ENCODE peak calls at places on chromosome 10, in eight cellular contexts. U is GM10248; L is BJ; K is T follicular helper cell; D is HEK293T; O is naive thymus-derived CD4-positive, alpha-beta T cell; H is GM13977; A is hepatocyte. E is an unnamed sample.
A peak's percentile ranks its signal among the peaks of the same experiment; 100 is the strongest.

GRCh38 chr10:86413046-86413728 is 46.6 kb upstream of the GRID1 start:
- DNase-seq in U (peak; percentile 66), O (peak; percentile 64), K (no peak), L (peak; percentile 30), H (peak; percentile 68), D (no peak), A (no peak), E (no peak)

GRCh38 chr10:80191589-80192270 is 13.6 kb downstream of the ANXA11 start:
- DNase-seq in O (no peak), U (no peak), D (no peak), K (no peak), A (no peak), L (no peak), H (no peak), E (no peak)

GRCh38 chr10:3389093-3389492 is 216.5 kb upstream of the PITRM1 start:
- DNase-seq in K (no peak), O (no peak), U (no peak), L (no peak), A (no peak), H (no peak), D (no peak), E (no peak)

GRCh38 chr10:31929986-31930675 is 1.5 kb upstream of the ARHGAP12 start:
- DNase-seq in A (no peak), L (no peak), U (peak; percentile 31), D (no peak), O (peak; percentile 24), K (no peak), H (peak; percentile 18), E (no peak)

GRCh38 chr10:28991738-28992270 is 297.1 kb upstream of the LYZL1 start:
- DNase-seq in D (peak; percentile 53), O (peak; percentile 0), A (peak; percentile 69), K (peak; percentile 5), H (peak; percentile 26), L (no peak), U (peak; percentile 30), E (no peak)

GRCh38 chr10:108782411-108782810 is 1140.9 kb downstream of the XPNPEP1 start:
- DNase-seq in L (no peak), H (no peak), A (no peak), U (no peak), D (no peak), K (no peak), O (no peak), E (no peak)

GRCh38 chr10:18610517-18610916 is 40.9 kb downstream of the NSUN6 start:
- DNase-seq in H (no peak), K (no peak), D (no peak), A (peak; percentile 82), L (no peak), U (no peak), O (no peak), E (peak; percentile 17)

GRCh38 chr10:35442006-35442405 is 105.7 kb downstream of the CCNY start:
- DNase-seq in D (no peak), K (no peak), O (no peak), A (no peak), U (no peak), L (peak; percentile 43), H (no peak), E (no peak)

GRCh38 chr10:72505435-72505834 is 120.4 kb downstream of the MICU1 start:
- DNase-seq in H (no peak), O (no peak), K (no peak), L (no peak), U (no peak), D (no peak), A (no peak), E (no peak)

GRCh38 chr10:131456411-131456810 is 144.9 kb upstream of the TCERG1L start:
- DNase-seq in A (no peak), U (no peak), O (no peak), K (no peak), L (no peak), D (no peak), H (no peak), E (no peak)

GRCh38 chr10:30493609-30494530 is 59.9 kb downstream of the MAP3K8 start:
- DNase-seq in O (no peak), L (peak; percentile 7), K (no peak), U (no peak), D (no peak), A (no peak), H (peak; percentile 38), E (peak; percentile 9)

GRCh38 chr10:51129946-51130554 is 55.8 kb downstream of the PRKG1 start:
- DNase-seq in K (no peak), D (no peak), O (no peak), H (no peak), U (no peak), L (no peak), A (no peak), E (no peak)

GRCh38 chr10:59792812-59793211 is 39.6 kb upstream of the MRLN start:
- DNase-seq in U (no peak), D (no peak), A (no peak), K (no peak), L (no peak), O (no peak), H (no peak), E (no peak)

GRCh38 chr10:114471906-114472873 is 67.9 kb upstream of the AFAP1L2 start:
- DNase-seq in A (peak; percentile 25), L (no peak), U (no peak), H (no peak), K (no peak), O (no peak), D (no peak), E (no peak)

GRCh38 chr10:78362406-78363022 is 328.9 kb downstream of the RPS24 start:
- DNase-seq in U (no peak), D (no peak), L (no peak), A (no peak), O (no peak), K (no peak), H (no peak), E (peak; percentile 26)

GRCh38 chr10:6123467-6124042 is 34.7 kb downstream of the RBM17 start:
- DNase-seq in K (no peak), U (no peak), L (no peak), H (no peak), D (no peak), A (no peak), O (no peak), E (no peak)

GRCh38 chr10:28837613-28838390 is 160.5 kb downstream of the BAMBI start:
- DNase-seq in K (no peak), D (no peak), L (no peak), H (no peak), O (no peak), A (no peak), U (no peak), E (no peak)

GRCh38 chr10:59894114-59894513 is 12.2 kb downstream of the CCDC6 start:
- DNase-seq in A (no peak), O (no peak), K (no peak), U (no peak), H (no peak), D (no peak), L (no peak), E (peak; percentile 38)

GRCh38 chr10:75772153-75772887 is 340.9 kb downstream of the LRMDA start:
- DNase-seq in L (no peak), H (no peak), D (no peak), U (peak; percentile 26), K (no peak), O (no peak), A (no peak), E (no peak)

GRCh38 chr10:101006593-101007098 is 7.0 kb downstream of the LZTS2 start:
- DNase-seq in D (no peak), A (no peak), O (no peak), K (no peak), H (no peak), L (no peak), U (no peak), E (no peak)

GRCh38 chr10:19488592-19489280 is 327.5 kb upstream of the PLXDC2 start:
- DNase-seq in U (no peak), K (no peak), O (no peak), H (no peak), L (no peak), A (peak; percentile 39), D (no peak), E (no peak)

GRCh38 chr10:34207350-34207749 is 607.7 kb downstream of the PARD3 start:
- DNase-seq in A (no peak), D (no peak), H (no peak), L (no peak), K (no peak), O (no peak), U (no peak), E (no peak)

GRCh38 chr10:114607358-114607998 is 50.6 kb downstream of the ABLIM1 start:
- DNase-seq in D (no peak), L (no peak), H (no peak), U (no peak), O (no peak), A (no peak), K (no peak), E (no peak)

E was measured in AG04449.